ENCODE peak calls at places on chromosomes 13 and 19, in five cellular contexts. Y is small intestine, J is psoas muscle, V is mucosa of descending colon, N is cardiac muscle cell. U is an unnamed sample. For H3K4me1, the result is how much of the 10 kb centered on the place peaks cover.

GRCh38 chr19:30070198-30070969 is 128.3 kb downstream of the URI1 start:
- DNase-seq in Y (no peak), J (no peak), V (no peak), N (no peak), U (no peak)

GRCh38 chr13:111115841-111116500 is 861 bp downstream of the ARHGEF7 start:
- DNase-seq in Y (peak), J (peak), V (peak), N (peak), U (no peak)

GRCh38 chr19:16193466-16193865 is 4.2 kb upstream of the AP1M1 start:
- DNase-seq in Y (no peak), J (no peak), V (no peak), N (no peak), U (no peak)

GRCh38 chr13:60019119-60019993 is 144.4 kb downstream of the DIAPH3 start:
- DNase-seq in Y (peak), J (no peak), V (no peak), N (peak), U (no peak)

GRCh38 chr13:99293178-99293577 is 14.0 kb downstream of the GPR183 start:
- DNase-seq in Y (no peak), J (no peak), V (no peak), N (no peak), U (no peak)

GRCh38 chr13:99312493-99312883 is 5.3 kb upstream of the GPR183 start:
- DNase-seq in Y (no peak), J (peak), V (peak), N (peak), U (no peak)

GRCh38 chr19:37505958-37506386 is 767 bp upstream of the ZNF793 start:
- DNase-seq in Y (no peak), J (no peak), V (no peak), N (no peak), U (no peak)

GRCh38 chr19:46633130-46633529 is 2.9 kb downstream of the GNG8 start:
- DNase-seq in Y (peak), J (no peak), V (no peak), N (no peak), U (no peak)

GRCh38 chr19:51440846-51441409 is 17.3 kb downstream of the SIGLEC8 start:
- DNase-seq in Y (no peak), J (no peak), V (no peak), N (peak), U (no peak)

GRCh38 chr19:3982701-3983541 is 2.3 kb downstream of the EEF2 start:
- DNase-seq in Y (no peak), J (peak), V (no peak), N (peak), U (no peak)

GRCh38 chr19:16338470-16339360 is 14.1 kb downstream of the KLF2 start:
- DNase-seq in Y (no peak), J (peak), V (no peak), N (peak), U (no peak)

GRCh38 chr19:40055049-40055448 is 982 bp downstream of the ZNF780B start:
- DNase-seq in Y (no peak), J (no peak), V (no peak), N (no peak), U (no peak)
- H3K4me1 ChIP-seq in Y (under half), J (under half), V (under half), N (under half), U (under half)

GRCh38 chr19:47661161-47661560 is 52.1 kb upstream of the EHD2 start:
- DNase-seq in Y (no peak), J (peak), V (no peak), N (no peak), U (no peak)

GRCh38 chr19:47663911-47664771 is 49.1 kb upstream of the EHD2 start:
- DNase-seq in Y (peak), J (peak), V (peak), N (peak), U (no peak)

GRCh38 chr19:47663435-47663910 is 49.7 kb upstream of the EHD2 start:
- DNase-seq in Y (peak), J (no peak), V (no peak), N (peak), U (no peak)

GRCh38 chr19:47660435-47660832 is 51.5 kb downstream of the BICRA start:
- DNase-seq in Y (peak), J (no peak), V (peak), N (no peak), U (no peak)

DNA sequence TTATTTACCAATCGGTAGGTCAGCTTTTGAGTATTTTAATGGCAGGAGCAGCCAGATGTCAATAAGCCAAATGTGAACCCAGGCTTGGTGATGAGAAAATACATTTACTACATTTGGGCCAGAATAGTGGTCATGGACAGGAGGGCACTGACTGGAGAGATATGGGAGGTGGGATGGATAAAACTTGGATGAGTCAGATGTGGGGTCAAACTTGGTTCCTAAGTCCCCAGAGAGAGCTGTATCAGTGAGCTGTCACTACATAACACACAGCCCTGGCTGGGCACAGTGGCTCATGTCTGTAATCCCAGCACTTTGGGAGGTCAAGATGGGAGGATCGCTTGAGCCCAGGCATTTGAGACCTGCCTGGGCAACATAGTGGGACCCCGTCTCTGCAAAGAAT is 51.7 kb upstream of the EHD2 start:
- DNase-seq in Y (peak), J (no peak), V (no peak), N (peak), U (no peak)
- H3K4me1 ChIP-seq in Y (under half), J (half or more), V (half or more), N (under half), U (under half)

DNA sequence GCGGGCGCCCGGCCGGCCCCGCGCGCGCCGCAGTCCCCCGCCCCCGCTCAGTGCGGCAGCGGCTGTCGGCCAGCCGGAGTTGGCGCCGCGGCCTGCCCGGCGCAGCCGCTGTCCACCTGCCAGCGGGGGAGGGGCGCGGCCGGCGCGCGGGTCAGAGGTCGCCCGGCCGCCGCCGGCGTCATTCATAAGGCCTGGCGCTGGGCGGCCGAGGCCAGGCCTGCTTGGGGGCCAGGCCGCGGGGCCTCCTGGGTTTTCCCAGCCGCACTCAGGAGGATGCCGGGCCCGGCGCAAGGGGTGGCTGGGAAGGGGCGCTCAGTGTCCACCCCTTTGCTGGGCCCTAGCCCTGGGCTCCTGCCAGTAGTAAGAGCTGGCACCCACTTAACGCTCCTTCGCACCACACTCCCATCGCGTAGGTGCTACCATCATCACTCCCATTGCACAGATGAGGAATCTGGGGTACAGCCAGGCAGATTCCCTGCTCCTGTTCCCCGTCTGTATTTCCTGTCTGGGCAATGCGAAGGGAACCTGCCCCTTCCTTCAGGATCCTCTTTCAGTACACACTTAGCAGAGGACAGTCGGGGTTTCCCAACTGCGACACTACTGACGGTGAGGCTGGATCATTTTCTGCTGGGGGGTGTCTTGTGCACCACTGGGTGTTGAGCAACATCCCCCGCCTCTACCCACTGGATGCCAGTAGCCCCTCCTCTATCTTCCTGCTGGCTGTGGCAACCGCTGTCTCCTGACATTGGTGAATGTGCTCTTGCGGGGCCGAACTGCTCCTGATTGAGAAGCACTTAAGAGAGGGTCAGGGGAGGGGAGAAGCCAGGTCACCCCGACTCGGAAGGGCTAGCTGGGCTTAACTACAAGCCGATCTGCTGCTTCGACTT is 846 bp upstream of the PRKACA start:
- DNase-seq in Y (peak), J (peak), V (peak), N (peak), U (peak)
- H3K4me1 ChIP-seq in Y (under half), J (half or more), V (under half), N (under half), U (under half)

GRCh38 chr19:12035220-12036172 is at the start of gene ZNF433:
- DNase-seq in Y (peak), J (peak), V (peak), N (peak), U (peak)
- H3K4me1 ChIP-seq in Y (under half), J (under half), V (under half), N (under half), U (under half)

GRCh38 chr19:44748426-44749254 is at the start of gene BCL3:
- DNase-seq in Y (peak), J (peak), V (peak), N (peak), U (peak)
- H3K4me1 ChIP-seq in Y (under half), J (under half), V (half or more), N (under half), U (under half)

U was measured in naive thymus-derived CD4-positive, alpha-beta T cell.